ENCODE peak calls at places on chromosomes 1 and 21, in seven cellular contexts. D, S, X, N, P, T and B are unnamed samples.
A peak's percentile ranks its signal among the peaks of the same experiment; 100 is the strongest.

GRCh38 chr1:36476945-36477344 is 5.8 kb downstream of the CSF3R start:
- DNase-seq in D (no peak), S (no peak), X (no peak), N (no peak), P (no peak), T (no peak), B (no peak)

GRCh38 chr1:152520561-152521090 is 6.3 kb downstream of the CRCT1 start:
- DNase-seq in D (no peak), S (no peak), X (no peak), N (no peak), P (no peak), T (no peak), B (no peak)

GRCh38 chr1:217521317-217521716 is 109.6 kb downstream of the GPATCH2 start:
- DNase-seq in D (no peak), S (no peak), X (no peak), N (no peak), P (no peak), T (no peak), B (no peak)

GRCh38 chr1:165570078-165570477 is 26.3 kb downstream of the LRRC52 start:
- DNase-seq in D (no peak), S (no peak), X (no peak), N (no peak), P (no peak), T (no peak), B (no peak)

GRCh38 chr1:26016944-26017545 is 4.5 kb upstream of the EXTL1 start:
- DNase-seq in D (no peak), S (no peak), X (no peak), N (no peak), P (peak; percentile 60), T (no peak), B (no peak)

GRCh38 chr1:19882111-19883071 is at the start of gene OTUD3:
- DNase-seq in D (peak; percentile 88), S (peak; percentile 96), X (peak; percentile 97), N (peak; percentile 95), P (peak; percentile 93), T (peak; percentile 82), B (peak; percentile 91)

GRCh38 chr21:36456714-36457399 is 23.1 kb downstream of the CLDN14 start:
- DNase-seq in D (no peak), S (no peak), X (no peak), N (no peak), P (peak; percentile 20), T (no peak), B (no peak)

GRCh38 chr1:221227872-221228337 is 348.7 kb downstream of the HLX start:
- DNase-seq in D (no peak), S (no peak), X (no peak), N (no peak), P (peak; percentile 47), T (no peak), B (no peak)

GRCh38 chr1:53593758-53594380 is 134.7 kb downstream of the DMRTB1 start:
- DNase-seq in D (no peak), S (peak; percentile 21), X (no peak), N (peak; percentile 29), P (no peak), T (no peak), B (no peak)

GRCh38 chr1:206721454-206721853 is 36.7 kb downstream of the MAPKAPK2 start:
- DNase-seq in D (no peak), S (no peak), X (no peak), N (peak; percentile 4), P (no peak), T (no peak), B (no peak)

GRCh38 chr21:26082549-26082948 is 88.0 kb downstream of the APP start:
- DNase-seq in D (no peak), S (no peak), X (no peak), N (no peak), P (no peak), T (no peak), B (no peak)

GRCh38 chr1:2156866-2157265 is 37.7 kb downstream of the FAAP20 start:
- DNase-seq in D (no peak), S (no peak), X (no peak), N (no peak), P (no peak), T (no peak), B (no peak)

GRCh38 chr1:40877681-40878080 is 15.5 kb upstream of the CITED4 start:
- DNase-seq in D (no peak), S (peak; percentile 68), X (peak; percentile 77), N (peak; percentile 33), P (peak; percentile 94), T (peak; percentile 65), B (peak; percentile 19)

GRCh38 chr1:245583575-245584330 is 429.0 kb downstream of the KIF26B start:
- DNase-seq in D (no peak), S (no peak), X (no peak), N (no peak), P (peak; percentile 25), T (no peak), B (peak; percentile 89)

GRCh38 chr1:24186993-24187790 is at the start of gene IFNLR1:
- DNase-seq in D (peak; percentile 44), S (peak; percentile 89), X (peak; percentile 78), N (peak; percentile 86), P (no peak), T (peak; percentile 55), B (peak; percentile 33)

GRCh38 chr1:211830055-211830329 is 571 bp downstream of the LPGAT1 start:
- DNase-seq in D (no peak), S (no peak), X (no peak), N (no peak), P (peak; percentile 11), T (no peak), B (no peak)

GRCh38 chr1:218869276-218869675 is 304.4 kb upstream of the LYPLAL1 start:
- DNase-seq in D (no peak), S (no peak), X (no peak), N (no peak), P (peak; percentile 77), T (no peak), B (no peak)

GRCh38 chr1:52629021-52629643 is 3.8 kb upstream of the SHISAL2A start:
- DNase-seq in D (no peak), S (peak; percentile 13), X (no peak), N (no peak), P (no peak), T (no peak), B (no peak)

GRCh38 chr1:17744666-17745563 is 10.2 kb upstream of the ACTL8 start:
- DNase-seq in D (no peak), S (peak; percentile 13), X (no peak), N (no peak), P (no peak), T (no peak), B (no peak)

GRCh38 chr1:166950156-166950555 is 25.2 kb downstream of the ILDR2 start:
- DNase-seq in D (no peak), S (no peak), X (no peak), N (no peak), P (no peak), T (no peak), B (no peak)

GRCh38 chr1:168365719-168366474 is 85.2 kb downstream of the TBX19 start:
- DNase-seq in D (no peak), S (peak; percentile 16), X (no peak), N (no peak), P (no peak), T (no peak), B (peak; percentile 10)

GRCh38 chr1:9822897-9823692 is 670 bp downstream of the CLSTN1 start:
- DNase-seq in D (peak; percentile 21), S (peak; percentile 28), X (peak; percentile 63), N (peak; percentile 35), P (peak; percentile 26), T (no peak), B (no peak)

GRCh38 chr1:42484382-42484781 is 21.3 kb downstream of the CCDC30 start:
- DNase-seq in D (no peak), S (no peak), X (no peak), N (no peak), P (peak; percentile 96), T (peak; percentile 63), B (no peak)

GRCh38 chr1:220045356-220046051 is 801 bp downstream of the EPRS1 start:
- DNase-seq in D (peak; percentile 33), S (no peak), X (no peak), N (no peak), P (no peak), T (no peak), B (no peak)
- H3K4me3 ChIP-seq in D (peak overlapping the region; percentile 74), S (peak overlapping the region; percentile 60), X (peak overlapping the region; percentile 83), N (peak overlapping the region; percentile 68), P (peak overlapping the region; percentile 97), T (peak overlapping the region; percentile 95), B (peak overlapping the region; percentile 95)

GRCh38 chr1:205294175-205294913 is 27.2 kb downstream of the NUAK2 start:
- DNase-seq in D (peak; percentile 73), S (no peak), X (no peak), N (no peak), P (peak; percentile 92), T (peak; percentile 43), B (peak; percentile 55)
- H3K4me1 ChIP-seq in D (peaks cover 79% of the 10 kb centered on the region), S (peaks cover 16% of the 10 kb centered on the region), X (peaks cover 9% of the 10 kb centered on the region), N (peaks cover 4% of the 10 kb centered on the region), P (peaks cover 29% of the 10 kb centered on the region), T (peaks cover 56% of the 10 kb centered on the region), B (peaks cover 27% of the 10 kb centered on the region)

GRCh38 chr1:214472362-214472761 is 79.0 kb downstream of the PTPN14 start:
- DNase-seq in D (no peak), S (no peak), X (no peak), N (no peak), P (peak; percentile 55), T (no peak), B (no peak)

GRCh38 chr1:214475331-214475730 is 76.1 kb downstream of the PTPN14 start:
- DNase-seq in D (no peak), S (no peak), X (no peak), N (no peak), P (no peak), T (no peak), B (no peak)

GRCh38 chr1:214471458-214471857 is 79.9 kb downstream of the PTPN14 start:
- DNase-seq in D (no peak), S (no peak), X (no peak), N (no peak), P (no peak), T (no peak), B (no peak)

GRCh38 chr1:214474467-214474866 is 76.9 kb downstream of the PTPN14 start:
- DNase-seq in D (no peak), S (no peak), X (no peak), N (no peak), P (no peak), T (no peak), B (no peak)

DNA sequence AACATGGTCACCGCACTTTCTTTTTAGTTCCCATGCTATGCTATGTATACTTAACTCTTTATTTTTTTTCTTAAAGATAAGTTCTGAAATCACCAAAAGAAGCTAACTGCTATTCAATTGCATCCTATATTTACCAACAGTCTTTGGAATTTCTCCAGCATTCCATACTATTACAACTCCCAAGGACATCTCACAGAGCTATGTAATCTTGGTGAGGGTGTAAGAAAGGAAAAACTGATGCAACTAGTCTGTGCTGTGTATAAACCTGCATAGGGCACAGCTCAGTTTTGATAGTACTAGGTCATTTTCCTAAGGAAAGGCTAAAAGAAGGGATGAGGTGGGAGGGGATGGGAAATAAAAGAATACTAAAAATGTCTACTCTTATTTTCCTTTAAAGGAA is 78.0 kb downstream of the PTPN14 start:
- DNase-seq in D (no peak), S (no peak), X (no peak), N (no peak), P (peak; percentile 70), T (no peak), B (no peak)
- TF ChIP-seq CTCF in D (no peak), S (no peak), X (no peak), N (no peak), P (no peak), T (no peak), B (no peak)

DNA sequence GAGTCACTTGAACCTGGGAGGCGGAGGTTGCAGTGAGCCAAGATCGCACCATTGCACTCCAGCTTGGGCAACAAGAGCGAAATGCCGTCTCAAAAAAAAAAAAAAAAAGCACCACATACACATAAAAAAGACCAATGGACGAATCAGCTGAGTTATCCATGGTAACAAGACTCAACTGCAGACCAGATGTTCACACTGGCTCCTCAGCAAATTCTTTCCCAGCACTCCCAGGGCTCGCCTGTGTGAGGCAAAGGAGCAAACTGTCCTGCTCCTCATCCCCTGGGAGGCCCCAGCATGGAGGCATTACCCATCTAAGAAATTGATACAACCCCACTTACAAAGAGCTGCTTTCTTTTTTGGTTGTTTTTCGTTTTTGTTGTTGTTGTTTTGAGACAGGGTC is 3.1 kb downstream of the TMEM234 start:
- DNase-seq in D (no peak), S (no peak), X (no peak), N (no peak), P (no peak), T (no peak), B (no peak)
- H3K4me3 ChIP-seq in D (no peak overlapping the region), S (no peak overlapping the region), X (no peak overlapping the region), N (no peak overlapping the region), P (no peak overlapping the region), T (no peak overlapping the region), B (no peak overlapping the region)